ENCODE peak calls at places on chromosome 9, in five cellular contexts. One of them, this sample, is unnamed.

GRCh38 chr9:13790055-13790454 is 510.6 kb upstream of the MPDZ start:
- DNase-seq in cardiac fibroblast: no peak
- DNase-seq in WERI-Rb-1: no peak
- DNase-seq in activated naive CD8-positive, alpha-beta T cell treated with anti-CD3 and anti-CD28 coated beads, Interleukin-2, amount 50 U/mL, for 24 hours: no peak
- DNase-seq in ELR: no peak
- DNase-seq in this sample: no peak

GRCh38 chr9:106862946-106863740 is at the start of gene ZNF462:
- DNase-seq in cardiac fibroblast: peak; percentile 78
- DNase-seq in WERI-Rb-1: peak; percentile 68
- DNase-seq in activated naive CD8-positive, alpha-beta T cell treated with anti-CD3 and anti-CD28 coated beads, Interleukin-2, amount 50 U/mL, for 24 hours: peak; percentile 2
- DNase-seq in ELR: peak; percentile 76
- DNase-seq in this sample: peak; percentile 60

GRCh38 chr9:70539526-70539925 is 125.1 kb upstream of the KLF9 start:
- DNase-seq in cardiac fibroblast: no peak
- DNase-seq in WERI-Rb-1: no peak
- DNase-seq in activated naive CD8-positive, alpha-beta T cell treated with anti-CD3 and anti-CD28 coated beads, Interleukin-2, amount 50 U/mL, for 24 hours: no peak
- DNase-seq in ELR: no peak
- DNase-seq in this sample: no peak

GRCh38 chr9:30116673-30117217 is 2267.7 kb upstream of the ACO1 start:
- DNase-seq in cardiac fibroblast: no peak
- DNase-seq in WERI-Rb-1: no peak
- DNase-seq in activated naive CD8-positive, alpha-beta T cell treated with anti-CD3 and anti-CD28 coated beads, Interleukin-2, amount 50 U/mL, for 24 hours: no peak
- DNase-seq in ELR: no peak
- DNase-seq in this sample: no peak

GRCh38 chr9:136625101-136626065 is 37.3 kb upstream of the EGFL7 start:
- DNase-seq in cardiac fibroblast: peak; percentile 86
- DNase-seq in WERI-Rb-1: peak; percentile 87
- DNase-seq in activated naive CD8-positive, alpha-beta T cell treated with anti-CD3 and anti-CD28 coated beads, Interleukin-2, amount 50 U/mL, for 24 hours: no peak
- DNase-seq in ELR: peak; percentile 64
- DNase-seq in this sample: peak; percentile 41

GRCh38 chr9:69207503-69207902 is 33.4 kb downstream of the TJP2 start:
- DNase-seq in cardiac fibroblast: no peak
- DNase-seq in WERI-Rb-1: peak; percentile 11
- DNase-seq in activated naive CD8-positive, alpha-beta T cell treated with anti-CD3 and anti-CD28 coated beads, Interleukin-2, amount 50 U/mL, for 24 hours: no peak
- DNase-seq in ELR: no peak
- DNase-seq in this sample: peak; percentile 39

GRCh38 chr9:97564291-97565175 is 63.1 kb downstream of the TMOD1 start:
- DNase-seq in cardiac fibroblast: peak; percentile 46
- DNase-seq in WERI-Rb-1: no peak
- DNase-seq in activated naive CD8-positive, alpha-beta T cell treated with anti-CD3 and anti-CD28 coated beads, Interleukin-2, amount 50 U/mL, for 24 hours: no peak
- DNase-seq in ELR: peak; percentile 83
- DNase-seq in this sample: peak; percentile 19

GRCh38 chr9:113502427-113503008 is 39.0 kb downstream of the RGS3 start:
- DNase-seq in cardiac fibroblast: no peak
- DNase-seq in WERI-Rb-1: no peak
- DNase-seq in activated naive CD8-positive, alpha-beta T cell treated with anti-CD3 and anti-CD28 coated beads, Interleukin-2, amount 50 U/mL, for 24 hours: no peak
- DNase-seq in ELR: no peak
- DNase-seq in this sample: no peak

GRCh38 chr9:126435105-126435504 is 108.5 kb downstream of the MVB12B start:
- DNase-seq in cardiac fibroblast: no peak
- DNase-seq in WERI-Rb-1: no peak
- DNase-seq in activated naive CD8-positive, alpha-beta T cell treated with anti-CD3 and anti-CD28 coated beads, Interleukin-2, amount 50 U/mL, for 24 hours: no peak
- DNase-seq in ELR: no peak
- DNase-seq in this sample: no peak

GRCh38 chr9:125137200-125137599 is 6.1 kb downstream of the SCAI start:
- DNase-seq in cardiac fibroblast: no peak
- DNase-seq in WERI-Rb-1: no peak
- DNase-seq in activated naive CD8-positive, alpha-beta T cell treated with anti-CD3 and anti-CD28 coated beads, Interleukin-2, amount 50 U/mL, for 24 hours: no peak
- DNase-seq in ELR: peak; percentile 68
- DNase-seq in this sample: no peak

GRCh38 chr9:136138566-136138965 is 19.9 kb upstream of the TMEM250 start:
- DNase-seq in cardiac fibroblast: peak; percentile 7
- DNase-seq in WERI-Rb-1: peak; percentile 86
- DNase-seq in activated naive CD8-positive, alpha-beta T cell treated with anti-CD3 and anti-CD28 coated beads, Interleukin-2, amount 50 U/mL, for 24 hours: peak; percentile 68
- DNase-seq in ELR: peak; percentile 61
- DNase-seq in this sample: no peak

GRCh38 chr9:14487547-14488185 is 173.7 kb upstream of the NFIB start:
- DNase-seq in cardiac fibroblast: no peak
- DNase-seq in WERI-Rb-1: no peak
- DNase-seq in activated naive CD8-positive, alpha-beta T cell treated with anti-CD3 and anti-CD28 coated beads, Interleukin-2, amount 50 U/mL, for 24 hours: no peak
- DNase-seq in ELR: no peak
- DNase-seq in this sample: no peak

GRCh38 chr9:79377315-79377855 is 194.4 kb upstream of the TLE4 start:
- DNase-seq in cardiac fibroblast: no peak
- DNase-seq in WERI-Rb-1: no peak
- DNase-seq in activated naive CD8-positive, alpha-beta T cell treated with anti-CD3 and anti-CD28 coated beads, Interleukin-2, amount 50 U/mL, for 24 hours: no peak
- DNase-seq in ELR: peak; percentile 47
- DNase-seq in this sample: peak; percentile 23

GRCh38 chr9:114666841-114667240 is 9.2 kb upstream of the TEX53 start:
- DNase-seq in cardiac fibroblast: no peak
- DNase-seq in WERI-Rb-1: no peak
- DNase-seq in activated naive CD8-positive, alpha-beta T cell treated with anti-CD3 and anti-CD28 coated beads, Interleukin-2, amount 50 U/mL, for 24 hours: no peak
- DNase-seq in ELR: no peak
- DNase-seq in this sample: no peak

GRCh38 chr9:37178742-37179141 is 58.4 kb downstream of the ZCCHC7 start:
- DNase-seq in cardiac fibroblast: no peak
- DNase-seq in WERI-Rb-1: no peak
- DNase-seq in activated naive CD8-positive, alpha-beta T cell treated with anti-CD3 and anti-CD28 coated beads, Interleukin-2, amount 50 U/mL, for 24 hours: no peak
- DNase-seq in ELR: no peak
- DNase-seq in this sample: no peak

GRCh38 chr9:117412006-117412715 is 2.7 kb downstream of the ASTN2 start:
- DNase-seq in cardiac fibroblast: no peak
- DNase-seq in WERI-Rb-1: peak; percentile 82
- DNase-seq in activated naive CD8-positive, alpha-beta T cell treated with anti-CD3 and anti-CD28 coated beads, Interleukin-2, amount 50 U/mL, for 24 hours: no peak
- DNase-seq in ELR: no peak
- DNase-seq in this sample: no peak

GRCh38 chr9:92947268-92948031 is at the start of gene FGD3:
- DNase-seq in cardiac fibroblast: peak; percentile 15
- DNase-seq in WERI-Rb-1: peak; percentile 74
- DNase-seq in activated naive CD8-positive, alpha-beta T cell treated with anti-CD3 and anti-CD28 coated beads, Interleukin-2, amount 50 U/mL, for 24 hours: no peak
- DNase-seq in ELR: peak; percentile 30
- DNase-seq in this sample: no peak

GRCh38 chr9:5910413-5911057 is 19.8 kb downstream of the MLANA start:
- DNase-seq in cardiac fibroblast: no peak
- DNase-seq in WERI-Rb-1: no peak
- DNase-seq in activated naive CD8-positive, alpha-beta T cell treated with anti-CD3 and anti-CD28 coated beads, Interleukin-2, amount 50 U/mL, for 24 hours: no peak
- DNase-seq in ELR: peak; percentile 9
- DNase-seq in this sample: peak; percentile 7

GRCh38 chr9:14692918-14693861 is at the start of gene ZDHHC21:
- DNase-seq in cardiac fibroblast: peak; percentile 61
- DNase-seq in WERI-Rb-1: peak; percentile 66
- DNase-seq in activated naive CD8-positive, alpha-beta T cell treated with anti-CD3 and anti-CD28 coated beads, Interleukin-2, amount 50 U/mL, for 24 hours: peak; percentile 71
- DNase-seq in ELR: peak; percentile 66
- DNase-seq in this sample: no peak

GRCh38 chr9:23824241-23825142 is 1.5 kb downstream of the ELAVL2 start:
- DNase-seq in cardiac fibroblast: no peak
- DNase-seq in WERI-Rb-1: no peak
- DNase-seq in activated naive CD8-positive, alpha-beta T cell treated with anti-CD3 and anti-CD28 coated beads, Interleukin-2, amount 50 U/mL, for 24 hours: no peak
- DNase-seq in ELR: no peak
- DNase-seq in this sample: peak; percentile 16

GRCh38 chr9:86368871-86369521 is 14.8 kb upstream of the TUT7 start:
- DNase-seq in cardiac fibroblast: peak; percentile 95
- DNase-seq in WERI-Rb-1: no peak
- DNase-seq in activated naive CD8-positive, alpha-beta T cell treated with anti-CD3 and anti-CD28 coated beads, Interleukin-2, amount 50 U/mL, for 24 hours: no peak
- DNase-seq in ELR: peak; percentile 90
- DNase-seq in this sample: peak; percentile 98